ENCODE peak calls at places on chromosomes 5 and 9, in six cellular contexts. K is NCI-H1694; H is NCI-H2107; Y is Caki2; R is activated naive CD4-positive, alpha-beta T cell; J is RPMI7951. M is an unnamed sample.

GRCh38 chr5:18975624-18976023 is 1012.4 kb downstream of the CDH18 start:
- DNase-seq in K (no peak), H (no peak), Y (no peak), R (no peak), J (no peak), M (no peak)

GRCh38 chr5:13567819-13568218 is 376.7 kb downstream of the DNAH5 start:
- DNase-seq in K (no peak), H (no peak), Y (peak), R (no peak), J (peak), M (peak)

GRCh38 chr9:76658510-76659231 is 105.6 kb upstream of the PCA3 start:
- DNase-seq in K (no peak), H (no peak), Y (peak), R (no peak), J (peak), M (peak)

GRCh38 chr5:126253406-126253805 is 169.8 kb upstream of the GRAMD2B start:
- DNase-seq in K (no peak), H (no peak), Y (peak), R (no peak), J (no peak), M (no peak)

GRCh38 chr9:121682926-121683485 is 31.6 kb downstream of the DAB2IP start:
- DNase-seq in K (no peak), H (no peak), Y (no peak), R (no peak), J (no peak), M (no peak)

GRCh38 chr5:76074487-76074886 is 8.7 kb upstream of the SV2C start:
- DNase-seq in K (no peak), H (no peak), Y (no peak), R (no peak), J (no peak), M (no peak)

GRCh38 chr5:150599917-150600511 is 40.4 kb upstream of the SYNPO start:
- DNase-seq in K (peak), H (peak), Y (peak), R (no peak), J (peak), M (peak)

GRCh38 chr9:127349483-127350127 is 47.4 kb upstream of the SLC2A8 start:
- DNase-seq in K (no peak), H (no peak), Y (no peak), R (no peak), J (no peak), M (no peak)

GRCh38 chr5:97986069-97986468 is 787.4 kb upstream of the RGMB start:
- DNase-seq in K (no peak), H (no peak), Y (no peak), R (no peak), J (peak), M (no peak)

GRCh38 chr9:116767219-116767618 is 80.1 kb downstream of the TRIM32 start:
- DNase-seq in K (peak), H (peak), Y (no peak), R (no peak), J (no peak), M (no peak)

GRCh38 chr9:125650271-125650737 is 56.7 kb downstream of the MAPKAP1 start:
- DNase-seq in K (no peak), H (no peak), Y (no peak), R (no peak), J (peak), M (no peak)

GRCh38 chr5:38533286-38534121 is 22.9 kb downstream of the LIFR start:
- DNase-seq in K (no peak), H (no peak), Y (no peak), R (no peak), J (no peak), M (no peak)

GRCh38 chr5:43017438-43017820 is 22.7 kb downstream of the ANXA2R start:
- DNase-seq in K (peak), H (no peak), Y (no peak), R (no peak), J (peak), M (no peak)

GRCh38 chr9:35488019-35488418 is 1.9 kb upstream of the RUSC2 start:
- DNase-seq in K (no peak), H (no peak), Y (no peak), R (no peak), J (no peak), M (no peak)

GRCh38 chr5:63245271-63245670 is 666.7 kb downstream of the LRRC70 start:
- DNase-seq in K (no peak), H (no peak), Y (no peak), R (no peak), J (no peak), M (no peak)

GRCh38 chr9:17003576-17004240 is 131.1 kb upstream of the CNTLN start:
- DNase-seq in K (no peak), H (no peak), Y (no peak), R (no peak), J (peak), M (no peak)

GRCh38 chr9:75088646-75089368 is 493 bp downstream of the OSTF1 start:
- DNase-seq in K (no peak), H (peak), Y (peak), R (no peak), J (peak), M (no peak)

GRCh38 chr9:124764774-124765438 is 6.2 kb downstream of the NR6A1 start:
- DNase-seq in K (peak), H (peak), Y (no peak), R (no peak), J (no peak), M (no peak)

GRCh38 chr5:142872795-142873194 is 102.6 kb downstream of the ARHGAP26 start:
- DNase-seq in K (no peak), H (no peak), Y (peak), R (no peak), J (peak), M (no peak)

GRCh38 chr9:91151014-91151740 is 210.5 kb downstream of the AUH start:
- DNase-seq in K (no peak), H (no peak), Y (no peak), R (no peak), J (peak), M (no peak)

GRCh38 chr5:78336698-78337097 is 23.7 kb upstream of the SCAMP1 start:
- DNase-seq in K (no peak), H (no peak), Y (no peak), R (no peak), J (no peak), M (no peak)

GRCh38 chr9:2461886-2462285 is 159.7 kb upstream of the VLDLR start:
- DNase-seq in K (peak), H (peak), Y (no peak), R (no peak), J (peak), M (no peak)

GRCh38 chr5:14267166-14267838 is 124.2 kb downstream of the TRIO start:
- DNase-seq in K (no peak), H (no peak), Y (peak), R (no peak), J (peak), M (no peak)

GRCh38 chr9:98201749-98202148 is 9.3 kb upstream of the CORO2A start:
- DNase-seq in K (no peak), H (no peak), Y (no peak), R (no peak), J (no peak), M (no peak)

GRCh38 chr9:98867434-98868168 is 60.1 kb downstream of the GALNT12 start:
- DNase-seq in K (no peak), H (no peak), Y (peak), R (no peak), J (peak), M (no peak)

GRCh38 chr9:92747459-92748232 is 17.0 kb downstream of the BICD2 start:
- DNase-seq in K (no peak), H (no peak), Y (peak), R (no peak), J (peak), M (no peak)

GRCh38 chr9:130433168-130433946 is 11.4 kb upstream of the ASS1 start:
- DNase-seq in K (no peak), H (no peak), Y (no peak), R (no peak), J (peak), M (no peak)

GRCh38 chr5:97043511-97043910 is 98.9 kb downstream of the LIX1 start:
- DNase-seq in K (no peak), H (no peak), Y (no peak), R (no peak), J (no peak), M (no peak)

GRCh38 chr9:137429974-137430722 is 7.0 kb downstream of the NOXA1 start:
- DNase-seq in K (no peak), H (peak), Y (no peak), R (no peak), J (no peak), M (no peak)

GRCh38 chr5:67366961-67367360 is 170.4 kb upstream of the CD180 start:
- DNase-seq in K (no peak), H (no peak), Y (no peak), R (no peak), J (no peak), M (no peak)

GRCh38 chr5:93477791-93478190 is 103.2 kb downstream of the NR2F1-AS1 start:
- DNase-seq in K (no peak), H (no peak), Y (no peak), R (no peak), J (no peak), M (no peak)

GRCh38 chr5:135031146-135031812 is 2.7 kb downstream of the PITX1 start:
- DNase-seq in K (no peak), H (no peak), Y (no peak), R (no peak), J (no peak), M (no peak)

GRCh38 chr5:133930061-133930823 is 38.2 kb downstream of the C5orf15 start:
- DNase-seq in K (no peak), H (no peak), Y (no peak), R (peak), J (peak), M (no peak)

GRCh38 chr5:78574157-78574673 is 74.4 kb downstream of the LHFPL2 start:
- DNase-seq in K (no peak), H (no peak), Y (peak), R (no peak), J (no peak), M (no peak)

GRCh38 chr5:116573617-116574431 is 799 bp downstream of the SEMA6A start:
- DNase-seq in K (no peak), H (no peak), Y (peak), R (no peak), J (peak), M (no peak)

GRCh38 chr5:6365142-6365976 is 13.0 kb downstream of the MED10 start:
- DNase-seq in K (no peak), H (no peak), Y (no peak), R (no peak), J (peak), M (no peak)

GRCh38 chr5:135829681-135830383 is 4.6 kb upstream of the SLC25A48 start:
- DNase-seq in K (peak), H (peak), Y (peak), R (no peak), J (peak), M (no peak)